ENCODE peak calls at places on chromosomes 13 and 19, in five cellular contexts. N, M, Z, D and H are unnamed samples.

GRCh38 chr13:33025220-33025744 is 9.1 kb downstream of the KL start:
- DNase-seq in N (no peak), M (no peak), Z (no peak), D (no peak), H (no peak)

GRCh38 chr13:113835461-113836274 is 28.2 kb downstream of the GAS6 start:
- DNase-seq in D (no peak), N (no peak), Z (no peak), M (no peak), H (no peak)

GRCh38 chr13:102293723-102294122 is 108.1 kb downstream of the FGF14 start:
- DNase-seq in D (no peak), M (no peak), N (no peak), Z (no peak), H (no peak)

GRCh38 chr19:4077800-4078683 is 11.3 kb upstream of the ZBTB7A start:
- DNase-seq in N (peak), Z (peak), D (no peak), M (peak), H (no peak)

GRCh38 chr13:110589991-110590390 is 25.4 kb upstream of the NAXD start:
- DNase-seq in Z (no peak), N (no peak), D (no peak), M (no peak), H (no peak)

GRCh38 chr13:114082849-114083645 is 49.4 kb downstream of the RASA3 start:
- DNase-seq in Z (no peak), M (no peak), N (no peak), D (no peak), H (no peak)

GRCh38 chr19:47601180-47601904 is 7.6 kb upstream of the BICRA start:
- DNase-seq in N (no peak), M (no peak), Z (peak), D (no peak), H (no peak)

GRCh38 chr13:66794340-66795031 is 435.6 kb downstream of the PCDH9 start:
- DNase-seq in N (no peak), D (no peak), M (no peak), Z (no peak), H (no peak)

GRCh38 chr19:48619692-48620565 is 623 bp downstream of the SPHK2 start:
- DNase-seq in N (peak), D (no peak), M (no peak), Z (no peak), H (peak)

GRCh38 chr13:71033026-71033425 is 834.0 kb downstream of the DACH1 start:
- DNase-seq in Z (no peak), D (no peak), M (no peak), N (no peak), H (no peak)

GRCh38 chr19:2634960-2635359 is 67.5 kb downstream of the GNG7 start:
- DNase-seq in D (no peak), M (no peak), N (no peak), Z (no peak), H (no peak)

GRCh38 chr19:517721-518136 is 10.4 kb downstream of the TPGS1 start:
- DNase-seq in N (no peak), Z (no peak), M (no peak), D (no peak), H (no peak)

GRCh38 chr13:37640499-37640898 is 41.9 kb upstream of the POSTN start:
- DNase-seq in N (peak), M (no peak), D (peak), Z (no peak), H (peak)

GRCh38 chr19:4933528-4933927 is 24.2 kb downstream of the UHRF1 start:
- DNase-seq in D (no peak), N (peak), M (no peak), Z (peak), H (no peak)

GRCh38 chr13:69935043-69935442 is 172.6 kb upstream of the ATXN8OS start:
- DNase-seq in D (no peak), M (no peak), Z (no peak), N (peak), H (peak)

GRCh38 chr19:13770013-13770635 is 4.1 kb upstream of the C19orf53 start:
- DNase-seq in Z (no peak), D (no peak), M (no peak), N (no peak), H (no peak)

GRCh38 chr13:102798653-102799543 is at the start of the genes BIVM and POGLUT2:
- DNase-seq in D (peak), Z (peak), N (peak), M (peak), H (peak)

GRCh38 chr19:16200038-16200775 is 2.5 kb downstream of the AP1M1 start:
- DNase-seq in Z (no peak), N (peak), D (no peak), M (no peak), H (no peak)

GRCh38 chr19:31119951-31120690 is 229.1 kb downstream of the TSHZ3 start:
- DNase-seq in N (no peak), Z (no peak), M (no peak), D (no peak), H (no peak)

GRCh38 chr13:114135731-114136171 is 3.3 kb upstream of the RASA3 start:
- DNase-seq in D (no peak), Z (no peak), M (no peak), N (no peak), H (peak)